ENCODE peak calls at places on chromosomes 7 and 10, in five cellular contexts. Y is RWPE1; U is LoVo; Q is stimulated activated CD8-positive, alpha-beta memory T cell treated with anti-CD3 and anti-CD28 coated beads, Interleukin-15, amount 100 ng/mL, for 1 hour; R is GM12865. A is an unnamed sample.
A peak's percentile ranks its signal among the peaks of the same experiment; 100 is the strongest.

GRCh38 chr10:33306756-33307519 is 27.5 kb downstream of the NRP1 start:
- DNase-seq in U (no peak), Y (peak; percentile 13), R (no peak), Q (no peak), A (no peak)

GRCh38 chr7:1223196-1224092 is 9.2 kb upstream of the UNCX start:
- DNase-seq in U (no peak), Y (no peak), R (peak; percentile 21), Q (no peak), A (no peak)

GRCh38 chr10:94133239-94133638 is 139.5 kb downstream of the PLCE1 start:
- DNase-seq in Y (no peak), R (no peak), Q (no peak), U (no peak), A (no peak)

GRCh38 chr7:1663243-1663642 is 6.8 kb upstream of the ELFN1 start:
- DNase-seq in U (no peak), R (no peak), Q (no peak), Y (no peak), A (no peak)

GRCh38 chr10:48456361-48456804 is 148.5 kb downstream of the ARHGAP22 start:
- DNase-seq in Y (no peak), U (no peak), R (no peak), Q (no peak), A (no peak)

GRCh38 chr10:133292919-133293809 is 15.5 kb downstream of the TUBGCP2 start:
- DNase-seq in Y (peak; percentile 95), U (no peak), Q (no peak), R (no peak), A (no peak)

GRCh38 chr7:127996253-127997071 is 34.8 kb downstream of the LRRC4 start:
- DNase-seq in Y (no peak), R (no peak), Q (no peak), U (no peak), A (no peak)

GRCh38 chr7:123070702-123071286 is 75.3 kb upstream of the TAS2R16 start:
- DNase-seq in Q (no peak), R (peak; percentile 60), U (peak; percentile 46), Y (no peak), A (no peak)

GRCh38 chr7:41977165-41977651 is 259.8 kb downstream of the GLI3 start:
- DNase-seq in Q (no peak), R (peak; percentile 24), Y (peak; percentile 59), U (peak; percentile 43), A (no peak)

GRCh38 chr7:101690061-101690460 is 61.0 kb upstream of the MYL10 start:
- DNase-seq in Q (no peak), R (no peak), Y (no peak), U (no peak), A (no peak)

GRCh38 chr7:142795339-142795863 is 24.6 kb downstream of the PRSS2 start:
- DNase-seq in U (no peak), Y (no peak), Q (no peak), R (no peak), A (no peak)

GRCh38 chr7:158567153-158567603 is 20.4 kb downstream of the PTPRN2 start:
- DNase-seq in Y (no peak), Q (no peak), R (no peak), U (no peak), A (no peak)

GRCh38 chr10:101224910-101225823 is 4.1 kb downstream of the LBX1 start:
- DNase-seq in Q (no peak), R (no peak), U (no peak), Y (no peak), A (no peak)

GRCh38 chr10:52752801-52753437 is 19.7 kb downstream of the MBL2 start:
- DNase-seq in Q (no peak), R (no peak), U (no peak), Y (no peak), A (no peak)

GRCh38 chr10:77409697-77410471 is 227.7 kb downstream of the KCNMA1 start:
- DNase-seq in U (peak; percentile 29), R (no peak), Y (no peak), Q (no peak), A (no peak)

GRCh38 chr10:45071043-45071813 is 70.5 kb downstream of the ZNF22 start:
- DNase-seq in R (no peak), Y (peak; percentile 8), Q (no peak), U (no peak), A (no peak)

GRCh38 chr7:35254496-35255416 is 856 bp upstream of the TBX20 start:
- DNase-seq in R (no peak), Y (no peak), U (no peak), Q (no peak), A (no peak)

GRCh38 chr10:119817991-119818888 is 54.4 kb downstream of the MCMBP start:
- DNase-seq in Q (no peak), R (no peak), Y (peak; percentile 59), U (no peak), A (no peak)

GRCh38 chr10:124010024-124010423 is 83.4 kb downstream of the CHST15 start:
- DNase-seq in Y (no peak), Q (no peak), U (no peak), R (no peak), A (no peak)

GRCh38 chr10:9331583-9332008 is 1277.1 kb downstream of the GATA3 start:
- DNase-seq in U (peak; percentile 69), Y (peak; percentile 69), Q (no peak), R (peak; percentile 66), A (no peak)

GRCh38 chr10:112224933-112225529 is 41.5 kb upstream of the GPAM start:
- DNase-seq in U (no peak), Y (no peak), R (no peak), Q (no peak), A (no peak)

GRCh38 chr7:100167912-100168323 is 499 bp downstream of the GAL3ST4 start:
- DNase-seq in R (no peak), Y (no peak), U (no peak), Q (no peak), A (no peak)

GRCh38 chr7:100407285-100408180 is 21.0 kb downstream of the ZCWPW1 start:
- DNase-seq in R (peak; percentile 85), U (peak; percentile 69), Q (no peak), Y (peak; percentile 78), A (peak; percentile 44)

GRCh38 chr10:130337305-130337640 is 201.1 kb downstream of the GLRX3 start:
- DNase-seq in U (no peak), Y (no peak), Q (no peak), R (no peak), A (no peak)

GRCh38 chr10:34885901-34886300 is 70.8 kb upstream of the PARD3 start:
- DNase-seq in R (no peak), Q (no peak), U (no peak), Y (no peak), A (no peak)

GRCh38 chr10:285216-285967 is 150.1 kb downstream of the ZMYND11 start:
- DNase-seq in R (no peak), U (no peak), Y (no peak), Q (no peak), A (no peak)

GRCh38 chr7:136502162-136502561 is 366.3 kb upstream of the CHRM2 start:
- DNase-seq in Q (no peak), Y (no peak), U (no peak), R (no peak), A (no peak)

GRCh38 chr10:93874309-93875031 is 19.3 kb upstream of the SLC35G1 start:
- DNase-seq in U (no peak), Q (no peak), Y (no peak), R (no peak), A (no peak)

GRCh38 chr7:130273863-130274262 is 7.2 kb downstream of the CPA2 start:
- DNase-seq in R (no peak), Y (no peak), U (no peak), Q (no peak), A (no peak)

GRCh38 chr10:43255644-43256431 is 11.0 kb downstream of the RASGEF1A start:
- DNase-seq in R (peak; percentile 36), U (no peak), Q (no peak), Y (no peak), A (peak; percentile 33)